ENCODE peak calls at places on chromosomes 7 and 10, in six cellular contexts. I is IMR-90, G is PC-9, D is right atrium auricular region, X is testis, P is thoracic aorta. Y is an unnamed sample.

GRCh38 chr10:4073912-4074311 is 288.9 kb upstream of the KLF6 start:
- DNase-seq in I (peak; percentile 62), G (no peak), D (peak; percentile 84), X (no peak), P (peak; percentile 49), Y (peak; percentile 31)

GRCh38 chr10:30459283-30459682 is 25.3 kb downstream of the MAP3K8 start:
- DNase-seq in I (no peak), G (no peak), D (peak; percentile 69), X (peak; percentile 30), P (no peak), Y (no peak)

GRCh38 chr10:131179386-131179785 is 132.1 kb downstream of the TCERG1L start:
- DNase-seq in I (no peak), G (no peak), D (no peak), X (peak; percentile 13), P (no peak), Y (peak; percentile 80)

GRCh38 chr7:101507791-101508252 is 121.3 kb downstream of the MYL10 start:
- DNase-seq in I (peak; percentile 42), G (peak; percentile 46), D (no peak), X (no peak), P (no peak), Y (peak; percentile 35)

GRCh38 chr10:34235164-34235832 is 579.8 kb downstream of the PARD3 start:
- DNase-seq in I (peak; percentile 83), G (no peak), D (no peak), X (no peak), P (no peak), Y (no peak)

GRCh38 chr7:714251-714671 is 12.2 kb upstream of the DNAAF5 start:
- DNase-seq in I (no peak), G (no peak), D (no peak), X (no peak), P (no peak), Y (no peak)

GRCh38 chr7:128310499-128310898 is 33.2 kb downstream of the RBM28 start:
- DNase-seq in I (no peak), G (no peak), D (no peak), X (no peak), P (no peak), Y (no peak)

GRCh38 chr7:158142657-158143056 is 445.0 kb downstream of the PTPRN2 start:
- DNase-seq in I (no peak), G (no peak), D (no peak), X (no peak), P (no peak), Y (no peak)

GRCh38 chr7:107494315-107494751 is 24.5 kb downstream of the GPR22 start:
- DNase-seq in I (peak; percentile 7), G (peak; percentile 63), D (no peak), X (no peak), P (no peak), Y (no peak)

GRCh38 chr10:87635498-87636312 is 24.0 kb upstream of the PAPSS2 start:
- DNase-seq in I (peak; percentile 85), G (peak; percentile 97), D (no peak), X (no peak), P (no peak), Y (no peak)

GRCh38 chr10:585502-585901 is 104.0 kb downstream of the DIP2C start:
- DNase-seq in I (no peak), G (no peak), D (no peak), X (no peak), P (no peak), Y (no peak)
- H3K4me1 ChIP-seq in I (peaks cover 19% of the 10 kb centered on the region), G (no peaks in the 10 kb centered on the region), D (no peaks in the 10 kb centered on the region), X (peaks cover 3% of the 10 kb centered on the region), P (peaks cover 35% of the 10 kb centered on the region), Y (peaks cover 10% of the 10 kb centered on the region)

GRCh38 chr7:5637415-5637814 is 144.0 kb downstream of the RNF216 start:
- DNase-seq in I (no peak), G (no peak), D (no peak), X (no peak), P (no peak), Y (peak; percentile 60)

GRCh38 chr7:5635461-5636445 is 145.7 kb downstream of the RNF216 start:
- DNase-seq in I (no peak), G (no peak), D (no peak), X (no peak), P (no peak), Y (peak; percentile 49)

GRCh38 chr7:5634107-5634950 is 147.1 kb downstream of the RNF216 start:
- DNase-seq in I (peak; percentile 94), G (no peak), D (peak; percentile 65), X (peak; percentile 77), P (no peak), Y (peak; percentile 92)

GRCh38 chr7:5636914-5637313 is 144.5 kb downstream of the RNF216 start:
- DNase-seq in I (peak; percentile 90), G (peak; percentile 68), D (peak; percentile 86), X (peak; percentile 80), P (peak; percentile 76), Y (peak; percentile 93)

GRCh38 chr7:5636446-5636835 is 145.0 kb downstream of the RNF216 start:
- DNase-seq in I (no peak), G (peak; percentile 27), D (no peak), X (no peak), P (no peak), Y (no peak)
- H3K4me1 ChIP-seq in I (peaks cover 35% of the 10 kb centered on the region), G (peaks cover 25% of the 10 kb centered on the region), D (no peaks in the 10 kb centered on the region), X (peaks cover 56% of the 10 kb centered on the region), P (peaks cover 60% of the 10 kb centered on the region), Y (peaks cover 63% of the 10 kb centered on the region)

GRCh38 chr10:103698266-103698665 is 157.1 kb downstream of the SH3PXD2A start:
- DNase-seq in I (no peak), G (no peak), D (no peak), X (no peak), P (no peak), Y (no peak)
- H3K4me1 ChIP-seq in I (peaks cover 14% of the 10 kb centered on the region), G (peaks cover 28% of the 10 kb centered on the region), D (no peaks in the 10 kb centered on the region), X (peaks cover 4% of the 10 kb centered on the region), P (peaks cover 38% of the 10 kb centered on the region), Y (peaks cover 7% of the 10 kb centered on the region)

DNA sequence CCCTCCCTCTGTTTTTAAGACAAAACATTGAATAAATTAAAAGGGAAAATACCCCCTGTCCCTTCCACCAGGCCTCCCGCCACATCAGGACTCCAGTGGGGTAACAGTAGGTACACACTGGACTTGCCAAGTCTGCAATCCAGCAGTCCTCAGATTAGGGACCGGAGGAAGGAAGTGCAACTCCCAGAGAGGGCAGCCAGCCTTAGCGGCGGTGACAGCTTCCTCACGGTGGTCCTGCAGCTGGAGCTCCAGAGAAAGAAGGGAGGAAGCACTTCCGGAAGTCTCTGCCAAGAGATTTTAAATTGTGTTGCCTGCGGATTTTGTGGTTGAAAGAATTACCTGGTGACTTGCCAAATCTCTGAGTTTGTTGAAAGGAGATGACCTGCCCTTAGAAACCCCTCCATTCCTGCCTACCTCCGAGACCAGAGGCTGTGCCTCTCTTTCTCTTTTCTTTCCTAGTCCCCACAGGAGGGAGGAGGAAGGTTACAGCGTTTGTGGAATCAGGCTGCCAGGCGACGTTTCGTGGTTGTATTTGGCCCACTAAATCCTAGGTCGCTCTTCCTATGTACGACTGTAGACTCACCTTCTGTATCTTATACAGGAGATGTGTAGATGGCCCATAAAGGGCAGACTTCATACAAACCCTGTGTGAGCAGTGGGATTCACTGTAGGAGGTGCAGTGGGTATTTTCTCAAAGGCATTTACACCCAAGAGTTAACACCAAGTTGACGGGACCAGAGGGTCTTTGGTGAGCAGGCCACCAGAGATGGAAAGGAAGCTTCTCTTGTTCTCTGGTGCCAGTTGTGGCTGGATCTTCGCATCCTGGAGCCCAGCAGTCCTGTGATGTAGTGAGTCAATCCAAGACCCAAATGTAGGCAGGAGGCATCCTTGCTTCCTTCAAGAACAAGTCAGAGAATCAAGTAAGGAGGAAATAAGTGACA is 77.9 kb downstream of the INSIG1 start:
- DNase-seq in I (no peak), G (no peak), D (no peak), X (no peak), P (no peak), Y (no peak)
- H3K4me1 ChIP-seq in I (peaks cover 2% of the 10 kb centered on the region), G (no peaks in the 10 kb centered on the region), D (no peaks in the 10 kb centered on the region), X (peaks cover 3% of the 10 kb centered on the region), P (peaks cover 50% of the 10 kb centered on the region), Y (peaks cover 28% of the 10 kb centered on the region)

DNA sequence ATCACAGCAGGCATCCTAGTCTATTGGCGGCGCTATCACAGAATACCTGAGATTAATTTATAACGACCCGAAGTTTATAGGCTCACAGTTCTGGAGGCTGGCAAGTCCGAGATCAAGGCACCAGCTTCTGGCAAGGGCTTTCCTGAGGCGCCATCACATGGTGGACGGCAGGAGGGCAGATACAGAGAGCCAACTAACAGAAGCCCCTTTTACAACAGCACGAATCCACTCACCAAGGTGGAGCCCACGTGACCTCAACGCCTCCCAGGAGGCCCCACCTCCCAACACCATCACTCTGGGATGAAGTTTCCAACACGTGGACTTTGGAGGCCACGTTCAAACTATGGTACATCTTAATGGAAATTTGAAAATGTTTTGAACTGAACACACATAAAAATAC is 255.3 kb downstream of the ELFN1 start:
- DNase-seq in I (no peak), G (no peak), D (no peak), X (no peak), P (no peak), Y (no peak)
- H3K4me1 ChIP-seq in I (peaks cover 3% of the 10 kb centered on the region), G (no peaks in the 10 kb centered on the region), D (no peaks in the 10 kb centered on the region), X (no peaks in the 10 kb centered on the region), P (no peaks in the 10 kb centered on the region), Y (no peaks in the 10 kb centered on the region)